ENCODE peak calls at places on chromosomes 16 and 17, in eight cellular contexts. One of them, this sample, is unnamed.

GRCh38 chr16:81421536-81421935 is 23.1 kb upstream of the CMIP start:
- DNase-seq in tibial artery: no peak
- DNase-seq in endodermal cell: no peak
- DNase-seq in PC-9: peak
- DNase-seq in heart left ventricle: no peak
- DNase-seq in lower lobe of right lung: no peak
- DNase-seq in astrocyte of the spinal cord: no peak
- DNase-seq in fibroblast of lung: no peak
- DNase-seq in this sample: no peak

GRCh38 chr17:45675012-45675411 is 109.1 kb upstream of the CRHR1 start:
- DNase-seq in lower lobe of right lung: peak
- DNase-seq in heart left ventricle: no peak
- DNase-seq in endodermal cell: no peak
- DNase-seq in fibroblast of lung: no peak
- DNase-seq in astrocyte of the spinal cord: no peak
- DNase-seq in tibial artery: no peak
- DNase-seq in PC-9: no peak
- DNase-seq in this sample: no peak

GRCh38 chr17:79981661-79982101 is 54.0 kb downstream of the TBC1D16 start:
- DNase-seq in tibial artery: peak
- DNase-seq in heart left ventricle: no peak
- DNase-seq in endodermal cell: peak
- DNase-seq in PC-9: no peak
- DNase-seq in fibroblast of lung: no peak
- DNase-seq in astrocyte of the spinal cord: no peak
- DNase-seq in lower lobe of right lung: peak
- DNase-seq in this sample: no peak

GRCh38 chr16:10514369-10515055 is 65.9 kb downstream of the EMP2 start:
- DNase-seq in tibial artery: no peak
- DNase-seq in lower lobe of right lung: no peak
- DNase-seq in astrocyte of the spinal cord: peak
- DNase-seq in endodermal cell: peak
- DNase-seq in heart left ventricle: peak
- DNase-seq in PC-9: peak
- DNase-seq in fibroblast of lung: peak
- DNase-seq in this sample: peak

GRCh38 chr16:53866520-53866919 is 162.6 kb downstream of the FTO start:
- DNase-seq in fibroblast of lung: no peak
- DNase-seq in heart left ventricle: no peak
- DNase-seq in astrocyte of the spinal cord: no peak
- DNase-seq in tibial artery: no peak
- DNase-seq in lower lobe of right lung: no peak
- DNase-seq in PC-9: no peak
- DNase-seq in endodermal cell: no peak
- DNase-seq in this sample: no peak

GRCh38 chr17:35010093-35010492 is 29.8 kb downstream of the LIG3 start:
- DNase-seq in tibial artery: no peak
- DNase-seq in endodermal cell: no peak
- DNase-seq in lower lobe of right lung: no peak
- DNase-seq in PC-9: no peak
- DNase-seq in fibroblast of lung: peak
- DNase-seq in heart left ventricle: no peak
- DNase-seq in astrocyte of the spinal cord: no peak
- DNase-seq in this sample: no peak

GRCh38 chr16:15494231-15494630 is 59.8 kb downstream of the BMERB1 start:
- DNase-seq in fibroblast of lung: peak
- DNase-seq in heart left ventricle: no peak
- DNase-seq in astrocyte of the spinal cord: peak
- DNase-seq in lower lobe of right lung: no peak
- DNase-seq in tibial artery: no peak
- DNase-seq in PC-9: no peak
- DNase-seq in endodermal cell: no peak
- DNase-seq in this sample: no peak

GRCh38 chr16:49274936-49275730 is 6.5 kb downstream of the CBLN1 start:
- DNase-seq in lower lobe of right lung: no peak
- DNase-seq in heart left ventricle: no peak
- DNase-seq in astrocyte of the spinal cord: no peak
- DNase-seq in PC-9: no peak
- DNase-seq in endodermal cell: peak
- DNase-seq in fibroblast of lung: no peak
- DNase-seq in tibial artery: no peak
- DNase-seq in this sample: no peak

GRCh38 chr16:14148016-14148415 is 76.9 kb downstream of the MRTFB start:
- DNase-seq in heart left ventricle: no peak
- DNase-seq in lower lobe of right lung: no peak
- DNase-seq in astrocyte of the spinal cord: no peak
- DNase-seq in endodermal cell: no peak
- DNase-seq in tibial artery: no peak
- DNase-seq in PC-9: no peak
- DNase-seq in fibroblast of lung: no peak
- DNase-seq in this sample: no peak

GRCh38 chr16:50718761-50719400 is 23.0 kb upstream of the CYLD start:
- DNase-seq in fibroblast of lung: no peak
- DNase-seq in heart left ventricle: no peak
- DNase-seq in tibial artery: no peak
- DNase-seq in lower lobe of right lung: no peak
- DNase-seq in PC-9: peak
- DNase-seq in astrocyte of the spinal cord: no peak
- DNase-seq in endodermal cell: no peak
- DNase-seq in this sample: no peak

GRCh38 chr16:50717109-50717893 is 23.9 kb downstream of the NOD2 start:
- DNase-seq in fibroblast of lung: no peak
- DNase-seq in astrocyte of the spinal cord: no peak
- DNase-seq in PC-9: no peak
- DNase-seq in lower lobe of right lung: no peak
- DNase-seq in endodermal cell: no peak
- DNase-seq in tibial artery: no peak
- DNase-seq in heart left ventricle: no peak
- DNase-seq in this sample: no peak

GRCh38 chr16:50718061-50718760 is 23.7 kb upstream of the CYLD start:
- DNase-seq in fibroblast of lung: no peak
- DNase-seq in PC-9: no peak
- DNase-seq in endodermal cell: no peak
- DNase-seq in tibial artery: no peak
- DNase-seq in lower lobe of right lung: no peak
- DNase-seq in heart left ventricle: no peak
- DNase-seq in astrocyte of the spinal cord: no peak
- DNase-seq in this sample: no peak

GRCh38 chr16:50721549-50722409 is 20.1 kb upstream of the CYLD start:
- DNase-seq in fibroblast of lung: no peak
- DNase-seq in astrocyte of the spinal cord: no peak
- DNase-seq in endodermal cell: peak
- DNase-seq in heart left ventricle: no peak
- DNase-seq in PC-9: no peak
- DNase-seq in tibial artery: no peak
- DNase-seq in lower lobe of right lung: no peak
- DNase-seq in this sample: no peak

GRCh38 chr16:50719401-50720337 is 22.2 kb upstream of the CYLD start:
- DNase-seq in tibial artery: no peak
- DNase-seq in PC-9: peak
- DNase-seq in endodermal cell: peak
- DNase-seq in fibroblast of lung: no peak
- DNase-seq in lower lobe of right lung: no peak
- DNase-seq in heart left ventricle: no peak
- DNase-seq in astrocyte of the spinal cord: no peak
- DNase-seq in this sample: no peak
- H3K4me3 ChIP-seq in tibial artery: no peak
- H3K4me3 ChIP-seq in PC-9: peak
- H3K4me3 ChIP-seq in endodermal cell: no peak
- H3K4me3 ChIP-seq in fibroblast of lung: no peak
- H3K4me3 ChIP-seq in lower lobe of right lung: no peak
- H3K4me3 ChIP-seq in heart left ventricle: no peak
- H3K4me3 ChIP-seq in astrocyte of the spinal cord: no peak
- H3K4me3 ChIP-seq in this sample: no peak

GRCh38 chr16:65988019-65988418 is 378.5 kb upstream of the CDH5 start:
- DNase-seq in fibroblast of lung: no peak
- DNase-seq in PC-9: no peak
- DNase-seq in endodermal cell: no peak
- DNase-seq in astrocyte of the spinal cord: no peak
- DNase-seq in tibial artery: no peak
- DNase-seq in lower lobe of right lung: no peak
- DNase-seq in heart left ventricle: peak
- DNase-seq in this sample: no peak

GRCh38 chr16:65994305-65994704 is 372.2 kb upstream of the CDH5 start:
- DNase-seq in tibial artery: no peak
- DNase-seq in heart left ventricle: no peak
- DNase-seq in lower lobe of right lung: no peak
- DNase-seq in endodermal cell: no peak
- DNase-seq in fibroblast of lung: no peak
- DNase-seq in astrocyte of the spinal cord: peak
- DNase-seq in PC-9: no peak
- DNase-seq in this sample: no peak

GRCh38 chr16:65991149-65991701 is 375.3 kb upstream of the CDH5 start:
- DNase-seq in PC-9: no peak
- DNase-seq in astrocyte of the spinal cord: no peak
- DNase-seq in fibroblast of lung: no peak
- DNase-seq in lower lobe of right lung: no peak
- DNase-seq in tibial artery: no peak
- DNase-seq in heart left ventricle: no peak
- DNase-seq in endodermal cell: peak
- DNase-seq in this sample: no peak

GRCh38 chr16:65989861-65990260 is 376.6 kb upstream of the CDH5 start:
- DNase-seq in tibial artery: no peak
- DNase-seq in lower lobe of right lung: no peak
- DNase-seq in astrocyte of the spinal cord: no peak
- DNase-seq in fibroblast of lung: no peak
- DNase-seq in heart left ventricle: no peak
- DNase-seq in endodermal cell: no peak
- DNase-seq in PC-9: no peak
- DNase-seq in this sample: no peak
- TF ChIP-seq CTCF in tibial artery: no peak
- TF ChIP-seq CTCF in lower lobe of right lung: no peak
- TF ChIP-seq CTCF in astrocyte of the spinal cord: no peak
- TF ChIP-seq CTCF in fibroblast of lung: no peak
- TF ChIP-seq CTCF in heart left ventricle: no peak
- TF ChIP-seq CTCF in endodermal cell: no peak
- TF ChIP-seq CTCF in PC-9: no peak
- TF ChIP-seq CTCF in this sample: no peak

GRCh38 chr17:29757788-29758187 is 135.1 kb upstream of the CORO6 start:
- DNase-seq in PC-9: no peak
- DNase-seq in endodermal cell: no peak
- DNase-seq in tibial artery: no peak
- DNase-seq in lower lobe of right lung: no peak
- DNase-seq in fibroblast of lung: no peak
- DNase-seq in heart left ventricle: no peak
- DNase-seq in astrocyte of the spinal cord: no peak
- DNase-seq in this sample: no peak
- H3K4me3 ChIP-seq in PC-9: no peak
- H3K4me3 ChIP-seq in endodermal cell: no peak
- H3K4me3 ChIP-seq in tibial artery: no peak
- H3K4me3 ChIP-seq in lower lobe of right lung: peak
- H3K4me3 ChIP-seq in fibroblast of lung: no peak
- H3K4me3 ChIP-seq in heart left ventricle: no peak
- H3K4me3 ChIP-seq in astrocyte of the spinal cord: no peak
- H3K4me3 ChIP-seq in this sample: peak

GRCh38 chr16:1330260-1330914 is 3.1 kb upstream of the BAIAP3 start:
- DNase-seq in heart left ventricle: no peak
- DNase-seq in astrocyte of the spinal cord: no peak
- DNase-seq in tibial artery: no peak
- DNase-seq in lower lobe of right lung: no peak
- DNase-seq in endodermal cell: peak
- DNase-seq in PC-9: no peak
- DNase-seq in fibroblast of lung: no peak
- DNase-seq in this sample: no peak
- TF ChIP-seq CTCF in heart left ventricle: peak
- TF ChIP-seq CTCF in astrocyte of the spinal cord: peak
- TF ChIP-seq CTCF in tibial artery: no peak
- TF ChIP-seq CTCF in lower lobe of right lung: peak
- TF ChIP-seq CTCF in endodermal cell: peak
- TF ChIP-seq CTCF in PC-9: peak
- TF ChIP-seq CTCF in fibroblast of lung: peak
- TF ChIP-seq CTCF in this sample: peak